ENCODE peak calls at places on chromosome 21, in six cellular contexts. One of them, this sample, is unnamed.

GRCh38 chr21:38965241-38965640 is 159.5 kb downstream of the ETS2 start:
- DNase-seq in activated CD8-positive, alpha-beta memory T cell treated with anti-CD3 and anti-CD28 coated beads for 4 hours: no peak
- DNase-seq in A549: no peak
- DNase-seq in GM23248: peak
- DNase-seq in WERI-Rb-1: no peak
- DNase-seq in CD4-positive, alpha-beta T cell: no peak
- DNase-seq in this sample: no peak

GRCh38 chr21:45537111-45537745 is 5.0 kb downstream of the SLC19A1 start:
- DNase-seq in activated CD8-positive, alpha-beta memory T cell treated with anti-CD3 and anti-CD28 coated beads for 4 hours: no peak
- DNase-seq in A549: no peak
- DNase-seq in GM23248: no peak
- DNase-seq in WERI-Rb-1: no peak
- DNase-seq in CD4-positive, alpha-beta T cell: no peak
- DNase-seq in this sample: no peak

GRCh38 chr21:38490411-38491020 is 7.8 kb downstream of the ERG start:
- DNase-seq in activated CD8-positive, alpha-beta memory T cell treated with anti-CD3 and anti-CD28 coated beads for 4 hours: no peak
- DNase-seq in A549: no peak
- DNase-seq in GM23248: no peak
- DNase-seq in WERI-Rb-1: no peak
- DNase-seq in CD4-positive, alpha-beta T cell: no peak
- DNase-seq in this sample: no peak

GRCh38 chr21:26954591-26955214 is 12.2 kb downstream of the ADAMTS5 start:
- DNase-seq in activated CD8-positive, alpha-beta memory T cell treated with anti-CD3 and anti-CD28 coated beads for 4 hours: no peak
- DNase-seq in A549: no peak
- DNase-seq in GM23248: no peak
- DNase-seq in WERI-Rb-1: no peak
- DNase-seq in CD4-positive, alpha-beta T cell: no peak
- DNase-seq in this sample: no peak

GRCh38 chr21:44517175-44517899 is 22.7 kb downstream of the KRTAP10-1 start:
- DNase-seq in activated CD8-positive, alpha-beta memory T cell treated with anti-CD3 and anti-CD28 coated beads for 4 hours: no peak
- DNase-seq in A549: peak
- DNase-seq in GM23248: peak
- DNase-seq in WERI-Rb-1: peak
- DNase-seq in CD4-positive, alpha-beta T cell: no peak
- DNase-seq in this sample: peak

GRCh38 chr21:35896060-35896459 is 164.3 kb downstream of the SETD4 start:
- DNase-seq in activated CD8-positive, alpha-beta memory T cell treated with anti-CD3 and anti-CD28 coated beads for 4 hours: no peak
- DNase-seq in A549: no peak
- DNase-seq in GM23248: no peak
- DNase-seq in WERI-Rb-1: no peak
- DNase-seq in CD4-positive, alpha-beta T cell: no peak
- DNase-seq in this sample: no peak

GRCh38 chr21:40936771-40937261 is 89.9 kb upstream of the DSCAM start:
- DNase-seq in activated CD8-positive, alpha-beta memory T cell treated with anti-CD3 and anti-CD28 coated beads for 4 hours: no peak
- DNase-seq in A549: no peak
- DNase-seq in GM23248: no peak
- DNase-seq in WERI-Rb-1: no peak
- DNase-seq in CD4-positive, alpha-beta T cell: no peak
- DNase-seq in this sample: peak

GRCh38 chr21:42537106-42537742 is 23.6 kb downstream of the SLC37A1 start:
- DNase-seq in activated CD8-positive, alpha-beta memory T cell treated with anti-CD3 and anti-CD28 coated beads for 4 hours: no peak
- DNase-seq in A549: no peak
- DNase-seq in GM23248: peak
- DNase-seq in WERI-Rb-1: peak
- DNase-seq in CD4-positive, alpha-beta T cell: no peak
- DNase-seq in this sample: peak

GRCh38 chr21:44557491-44558328 is 885 bp downstream of the KRTAP10-3 start:
- DNase-seq in activated CD8-positive, alpha-beta memory T cell treated with anti-CD3 and anti-CD28 coated beads for 4 hours: no peak
- DNase-seq in A549: no peak
- DNase-seq in GM23248: no peak
- DNase-seq in WERI-Rb-1: no peak
- DNase-seq in CD4-positive, alpha-beta T cell: no peak
- DNase-seq in this sample: no peak

GRCh38 chr21:31874817-31875216 is 2.0 kb downstream of the HUNK start:
- DNase-seq in activated CD8-positive, alpha-beta memory T cell treated with anti-CD3 and anti-CD28 coated beads for 4 hours: no peak
- DNase-seq in A549: no peak
- DNase-seq in GM23248: peak
- DNase-seq in WERI-Rb-1: peak
- DNase-seq in CD4-positive, alpha-beta T cell: no peak
- DNase-seq in this sample: no peak

GRCh38 chr21:36075171-36075570 is 5.3 kb downstream of the CBR1 start:
- DNase-seq in activated CD8-positive, alpha-beta memory T cell treated with anti-CD3 and anti-CD28 coated beads for 4 hours: no peak
- DNase-seq in A549: no peak
- DNase-seq in GM23248: no peak
- DNase-seq in WERI-Rb-1: no peak
- DNase-seq in CD4-positive, alpha-beta T cell: no peak
- DNase-seq in this sample: no peak

GRCh38 chr21:38968887-38969543 is 163.3 kb downstream of the ETS2 start:
- DNase-seq in activated CD8-positive, alpha-beta memory T cell treated with anti-CD3 and anti-CD28 coated beads for 4 hours: no peak
- DNase-seq in A549: no peak
- DNase-seq in GM23248: no peak
- DNase-seq in WERI-Rb-1: no peak
- DNase-seq in CD4-positive, alpha-beta T cell: no peak
- DNase-seq in this sample: peak

GRCh38 chr21:41584603-41585176 is 76.7 kb upstream of the TMPRSS2 start:
- DNase-seq in activated CD8-positive, alpha-beta memory T cell treated with anti-CD3 and anti-CD28 coated beads for 4 hours: no peak
- DNase-seq in A549: no peak
- DNase-seq in GM23248: no peak
- DNase-seq in WERI-Rb-1: no peak
- DNase-seq in CD4-positive, alpha-beta T cell: no peak
- DNase-seq in this sample: no peak

GRCh38 chr21:29105218-29105617 is 25.2 kb upstream of the MAP3K7CL start:
- DNase-seq in activated CD8-positive, alpha-beta memory T cell treated with anti-CD3 and anti-CD28 coated beads for 4 hours: no peak
- DNase-seq in A549: no peak
- DNase-seq in GM23248: peak
- DNase-seq in WERI-Rb-1: no peak
- DNase-seq in CD4-positive, alpha-beta T cell: no peak
- DNase-seq in this sample: peak

GRCh38 chr21:36055551-36055950 is 4.8 kb downstream of the SETD4 start:
- DNase-seq in activated CD8-positive, alpha-beta memory T cell treated with anti-CD3 and anti-CD28 coated beads for 4 hours: no peak
- DNase-seq in A549: no peak
- DNase-seq in GM23248: no peak
- DNase-seq in WERI-Rb-1: no peak
- DNase-seq in CD4-positive, alpha-beta T cell: no peak
- DNase-seq in this sample: no peak

GRCh38 chr21:45994738-45995685 is 13.4 kb downstream of the COL6A1 start:
- DNase-seq in activated CD8-positive, alpha-beta memory T cell treated with anti-CD3 and anti-CD28 coated beads for 4 hours: no peak
- DNase-seq in A549: no peak
- DNase-seq in GM23248: no peak
- DNase-seq in WERI-Rb-1: peak
- DNase-seq in CD4-positive, alpha-beta T cell: no peak
- DNase-seq in this sample: no peak

GRCh38 chr21:45542667-45543370 is 579 bp upstream of the SLC19A1 start:
- DNase-seq in activated CD8-positive, alpha-beta memory T cell treated with anti-CD3 and anti-CD28 coated beads for 4 hours: no peak
- DNase-seq in A549: no peak
- DNase-seq in GM23248: peak
- DNase-seq in WERI-Rb-1: no peak
- DNase-seq in CD4-positive, alpha-beta T cell: no peak
- DNase-seq in this sample: no peak

GRCh38 chr21:18285379-18285778 is 40.7 kb downstream of the CHODL start:
- DNase-seq in activated CD8-positive, alpha-beta memory T cell treated with anti-CD3 and anti-CD28 coated beads for 4 hours: no peak
- DNase-seq in A549: no peak
- DNase-seq in GM23248: no peak
- DNase-seq in WERI-Rb-1: no peak
- DNase-seq in CD4-positive, alpha-beta T cell: no peak
- DNase-seq in this sample: no peak

GRCh38 chr21:17250651-17251294 is 262.1 kb upstream of the CXADR start:
- DNase-seq in activated CD8-positive, alpha-beta memory T cell treated with anti-CD3 and anti-CD28 coated beads for 4 hours: no peak
- DNase-seq in A549: no peak
- DNase-seq in GM23248: no peak
- DNase-seq in WERI-Rb-1: no peak
- DNase-seq in CD4-positive, alpha-beta T cell: no peak
- DNase-seq in this sample: peak

GRCh38 chr21:44392185-44392584 is 38.8 kb downstream of the TRPM2 start:
- DNase-seq in activated CD8-positive, alpha-beta memory T cell treated with anti-CD3 and anti-CD28 coated beads for 4 hours: no peak
- DNase-seq in A549: no peak
- DNase-seq in GM23248: no peak
- DNase-seq in WERI-Rb-1: no peak
- DNase-seq in CD4-positive, alpha-beta T cell: no peak
- DNase-seq in this sample: no peak